ENCODE peak calls at places on chromosomes 2 and 18, in six cellular contexts. R, A, B, D, V and T are unnamed samples.

GRCh38 chr18:37450434-37451133 is 115.0 kb downstream of the CELF4 start:
- DNase-seq in R (no peak), A (no peak), B (no peak), D (no peak), V (peak), T (peak)

GRCh38 chr2:100877555-100877954 is 57.6 kb downstream of the NPAS2 start:
- DNase-seq in R (no peak), A (no peak), B (peak), D (no peak), V (peak), T (peak)

GRCh38 chr2:103788875-103789715 is 1027.3 kb downstream of the TMEM182 start:
- DNase-seq in R (no peak), A (no peak), B (peak), D (no peak), V (no peak), T (no peak)

GRCh38 chr2:238697193-238698191 is 150.4 kb upstream of the TWIST2 start:
- DNase-seq in R (no peak), A (no peak), B (no peak), D (no peak), V (no peak), T (no peak)

GRCh38 chr2:202158796-202159195 is 79.6 kb downstream of the SUMO1 start:
- DNase-seq in R (no peak), A (no peak), B (peak), D (no peak), V (peak), T (peak)

GRCh38 chr18:74728586-74728985 is 130.9 kb downstream of the ZNF407 start:
- DNase-seq in R (no peak), A (no peak), B (no peak), D (no peak), V (no peak), T (no peak)

GRCh38 chr2:1784986-1785617 is 40.8 kb upstream of the PXDN start:
- DNase-seq in R (no peak), A (no peak), B (no peak), D (no peak), V (no peak), T (no peak)

GRCh38 chr2:205612661-205613060 is 69.6 kb upstream of the NRP2 start:
- DNase-seq in R (no peak), A (no peak), B (no peak), D (no peak), V (no peak), T (no peak)

DNA sequence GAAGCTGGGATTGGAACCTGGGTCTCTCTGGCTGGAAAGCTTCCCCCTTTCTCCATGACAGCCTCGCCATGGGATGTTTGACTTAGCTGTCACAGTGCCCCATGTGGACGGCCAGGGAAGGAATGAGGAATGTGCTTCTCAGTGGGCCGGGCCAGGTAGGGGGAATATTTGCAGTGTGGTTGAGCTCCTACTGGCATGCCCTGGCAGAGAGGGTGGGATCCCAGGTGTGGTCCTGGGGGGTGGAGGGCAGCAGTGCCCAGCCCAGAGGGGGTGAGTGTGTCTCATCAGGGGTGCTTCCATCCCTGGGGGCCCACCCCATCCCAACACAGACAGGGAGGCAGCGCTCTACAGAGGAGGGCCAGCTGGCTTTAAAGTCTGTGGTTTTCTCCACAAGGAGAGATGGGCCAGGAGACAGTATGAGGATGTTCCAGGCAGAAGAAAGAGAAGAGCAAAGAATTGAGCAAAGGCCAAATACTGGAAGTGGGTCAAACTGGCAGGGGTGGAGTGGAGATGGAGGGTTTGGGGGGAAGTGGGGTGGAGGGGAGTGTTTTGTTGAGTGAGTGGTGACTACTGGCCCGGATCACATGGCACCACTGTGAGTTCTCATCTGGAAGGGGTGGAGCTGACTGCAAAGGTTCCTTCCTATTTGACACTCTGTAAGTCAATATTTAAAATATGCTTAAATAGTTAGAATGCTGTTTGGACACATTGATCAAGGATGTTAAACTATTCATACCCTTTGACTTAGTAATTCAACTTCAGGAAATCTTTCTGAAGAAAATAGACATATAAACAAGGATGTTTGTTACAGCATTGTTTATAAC is 94.0 kb downstream of the MYCN start:
- DNase-seq in R (no peak), A (no peak), B (no peak), D (no peak), V (no peak), T (no peak)
- TF ChIP-seq CTCF in R (no peak), A (no peak), B (no peak), D (no peak), V (no peak), T (no peak)

GRCh38 chr2:240369725-240370585 is 65.5 kb upstream of the GPC1 start:
- DNase-seq in R (peak), A (peak), B (peak), D (no peak), V (peak), T (peak)
- TF ChIP-seq CTCF in R (no peak), A (no peak), B (no peak), D (no peak), V (no peak), T (peak)

DNA sequence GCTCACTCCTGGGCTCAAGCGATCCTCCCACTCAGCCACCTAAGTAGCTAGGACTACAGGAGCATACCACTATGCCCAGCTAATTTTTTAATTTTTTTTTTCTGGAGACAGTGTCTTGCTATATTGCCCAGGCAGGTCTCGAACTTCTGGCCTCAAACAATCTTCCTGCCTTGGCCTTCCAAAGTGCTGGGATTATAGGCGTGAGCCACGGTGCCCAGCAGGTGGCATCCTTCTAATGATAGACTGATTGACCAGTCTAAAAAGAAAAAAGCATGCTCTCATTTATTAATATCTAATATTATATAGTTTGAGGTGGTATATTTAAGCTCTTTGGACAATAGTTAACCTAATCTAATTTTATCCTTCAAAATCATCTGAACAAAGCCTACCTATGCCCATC is 198.6 kb downstream of the CAMKMT start:
- DNase-seq in R (no peak), A (no peak), B (no peak), D (no peak), V (no peak), T (no peak)
- TF ChIP-seq CTCF in R (no peak), A (no peak), B (no peak), D (no peak), V (peak), T (peak)

DNA sequence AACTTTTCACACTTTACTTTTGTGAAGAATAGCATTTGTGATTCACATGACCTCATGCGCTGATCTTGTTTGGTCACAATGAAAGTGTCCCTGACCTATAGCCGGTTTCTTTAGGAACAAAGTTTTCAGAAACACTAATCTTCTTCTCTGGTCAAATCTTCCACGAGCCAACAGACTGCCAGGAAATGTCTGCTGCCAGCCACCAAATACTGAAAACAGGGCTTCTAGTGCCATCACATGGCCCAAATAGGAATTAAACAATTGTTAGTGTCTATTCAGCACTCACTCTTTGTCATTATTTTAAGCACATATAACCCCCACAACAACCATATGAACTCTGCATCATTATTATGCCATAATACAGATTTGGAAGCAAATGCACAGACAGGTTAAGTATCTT is 286.5 kb upstream of the SYT4 start:
- DNase-seq in R (peak), A (no peak), B (peak), D (no peak), V (peak), T (peak)
- TF ChIP-seq CTCF in R (peak), A (peak), B (peak), D (no peak), V (no peak), T (peak)

GRCh38 chr2:154439156-154439555 is 259.3 kb upstream of the KCNJ3 start:
- DNase-seq in R (no peak), A (no peak), B (no peak), D (no peak), V (no peak), T (no peak)
- TF ChIP-seq CTCF in R (no peak), A (peak), B (no peak), D (no peak), V (no peak), T (peak)